ENCODE peak calls at places on chromosomes 16 and 17, in seven cellular contexts. X is H7; B is IMR-90; J is AG04450; E is sigmoid colon; A is CD4-positive, CD25-positive, alpha-beta regulatory T cell; S is lower leg skin. M is an unnamed sample.
A peak's percentile ranks its signal among the peaks of the same experiment; 100 is the strongest.

GRCh38 chr17:81329279-81329926 is 34.3 kb upstream of the SLC38A10 start:
- DNase-seq in X (peak; percentile 92), B (peak; percentile 92), J (peak; percentile 60), E (peak; percentile 97), A (no peak), S (peak; percentile 88), M (peak; percentile 89)

GRCh38 chr17:7640783-7641182 is 9.9 kb upstream of the ATP1B2 start:
- DNase-seq in X (no peak), B (no peak), J (no peak), E (no peak), A (no peak), S (no peak), M (no peak)

GRCh38 chr16:16086653-16087446 is 136.4 kb downstream of the ABCC6 start:
- DNase-seq in X (no peak), B (no peak), J (no peak), E (peak; percentile 84), A (no peak), S (no peak), M (no peak)

GRCh38 chr17:18184143-18185007 is 747 bp downstream of the ALKBH5 start:
- DNase-seq in X (peak; percentile 76), B (peak; percentile 55), J (no peak), E (peak; percentile 88), A (peak; percentile 75), S (peak; percentile 41), M (peak; percentile 79)

GRCh38 chr16:29254676-29255495 is 151.6 kb downstream of the NPIPB11 start:
- DNase-seq in X (no peak), B (no peak), J (no peak), E (peak; percentile 57), A (no peak), S (no peak), M (peak; percentile 51)

GRCh38 chr17:279776-280175 is 72.8 kb downstream of the RPH3AL start:
- DNase-seq in X (no peak), B (no peak), J (no peak), E (peak; percentile 35), A (no peak), S (no peak), M (no peak)

GRCh38 chr17:3890082-3890892 is 2.6 kb downstream of the CAMKK1 start:
- DNase-seq in X (no peak), B (peak; percentile 91), J (peak; percentile 37), E (peak; percentile 97), A (no peak), S (peak; percentile 65), M (peak; percentile 89)

GRCh38 chr16:61823326-61823725 is 212.9 kb downstream of the CDH8 start:
- DNase-seq in X (no peak), B (no peak), J (no peak), E (no peak), A (no peak), S (no peak), M (no peak)

GRCh38 chr17:78944026-78944425 is 18.8 kb upstream of the TIMP2 start:
- DNase-seq in X (no peak), B (no peak), J (no peak), E (no peak), A (no peak), S (no peak), M (no peak)

GRCh38 chr16:12618515-12618914 is 185.2 kb downstream of the CPPED1 start:
- DNase-seq in X (no peak), B (no peak), J (no peak), E (no peak), A (no peak), S (no peak), M (no peak)

GRCh38 chr16:17392127-17392856 is 78.5 kb downstream of the XYLT1 start:
- DNase-seq in X (no peak), B (no peak), J (no peak), E (no peak), A (no peak), S (no peak), M (no peak)

GRCh38 chr17:38730526-38731379 is 612 bp downstream of the CISD3 start:
- DNase-seq in X (peak; percentile 78), B (peak; percentile 42), J (no peak), E (peak; percentile 93), A (peak; percentile 46), S (no peak), M (peak; percentile 84)

GRCh38 chr17:81432873-81433451 is 37.7 kb downstream of the BAHCC1 start:
- DNase-seq in X (no peak), B (no peak), J (no peak), E (no peak), A (no peak), S (no peak), M (no peak)

GRCh38 chr16:82044585-82044911 is 9.5 kb downstream of the HSD17B2 start:
- DNase-seq in X (no peak), B (no peak), J (no peak), E (no peak), A (no peak), S (no peak), M (no peak)

GRCh38 chr17:49225554-49226236 is 4.9 kb downstream of the PHOSPHO1 start:
- DNase-seq in X (peak; percentile 44), B (no peak), J (no peak), E (no peak), A (no peak), S (no peak), M (no peak)

DNA sequence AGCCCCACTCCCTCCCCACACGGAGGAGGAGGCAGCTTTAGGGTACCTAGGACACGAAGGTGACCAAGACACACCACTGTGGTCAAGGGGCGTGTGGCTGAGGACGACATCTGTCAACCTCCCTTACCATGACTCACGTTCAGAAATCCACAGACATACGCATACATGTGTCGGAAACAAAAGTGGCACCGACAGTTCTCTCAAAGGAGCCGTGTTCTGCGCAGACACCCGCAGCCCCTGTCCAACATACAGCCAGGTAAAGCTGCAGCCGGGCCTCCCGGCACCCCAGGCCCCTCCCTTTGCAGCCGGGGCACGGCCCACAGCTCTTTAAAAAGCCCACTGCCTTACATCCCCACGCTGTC is 40.4 kb upstream of the KLHDC4 start:
- DNase-seq in X (no peak), B (peak; percentile 54), J (no peak), E (no peak), A (peak; percentile 45), S (no peak), M (no peak)
- H3K4me3 ChIP-seq in X (no peak overlapping the region), B (no peak overlapping the region), J (peak overlapping the region; percentile 34), E (peak overlapping the region; percentile 34), A (peak overlapping the region; percentile 55), S (no peak overlapping the region), M (peak overlapping the region; percentile 24)

GRCh38 chr17:20091161-20092029 is 82.2 kb downstream of the SPECC1 start:
- DNase-seq in X (no peak), B (no peak), J (no peak), E (no peak), A (no peak), S (no peak), M (peak; percentile 62)
- H3K4me3 ChIP-seq in X (no peak overlapping the region), B (no peak overlapping the region), J (no peak overlapping the region), E (no peak overlapping the region), A (no peak overlapping the region), S (no peak overlapping the region), M (no peak overlapping the region)

GRCh38 chr16:56611281-56611833 is 3.0 kb downstream of the MT2A start:
- DNase-seq in X (no peak), B (peak; percentile 67), J (no peak), E (no peak), A (no peak), S (no peak), M (peak; percentile 90)

GRCh38 chr16:56610017-56610608 is 1.7 kb downstream of the MT2A start:
- DNase-seq in X (no peak), B (peak; percentile 97), J (no peak), E (peak; percentile 83), A (peak; percentile 83), S (peak; percentile 78), M (peak; percentile 77)

GRCh38 chr16:56609463-56609921 is 1.1 kb downstream of the MT2A start:
- DNase-seq in X (peak; percentile 59), B (peak; percentile 92), J (no peak), E (peak; percentile 89), A (peak; percentile 84), S (peak; percentile 79), M (no peak)

GRCh38 chr16:56608876-56609462 is 585 bp downstream of the MT2A start:
- DNase-seq in X (no peak), B (no peak), J (no peak), E (no peak), A (no peak), S (no peak), M (peak; percentile 67)

GRCh38 chr16:56610609-56611111 is 2.3 kb downstream of the MT2A start:
- DNase-seq in X (no peak), B (peak; percentile 71), J (no peak), E (no peak), A (no peak), S (no peak), M (no peak)
- H3K4me3 ChIP-seq in X (no peak overlapping the region), B (peak overlapping the region; percentile 35), J (no peak overlapping the region), E (peak overlapping the region; percentile 59), A (peak overlapping the region; percentile 95), S (no peak overlapping the region), M (no peak overlapping the region)

DNA sequence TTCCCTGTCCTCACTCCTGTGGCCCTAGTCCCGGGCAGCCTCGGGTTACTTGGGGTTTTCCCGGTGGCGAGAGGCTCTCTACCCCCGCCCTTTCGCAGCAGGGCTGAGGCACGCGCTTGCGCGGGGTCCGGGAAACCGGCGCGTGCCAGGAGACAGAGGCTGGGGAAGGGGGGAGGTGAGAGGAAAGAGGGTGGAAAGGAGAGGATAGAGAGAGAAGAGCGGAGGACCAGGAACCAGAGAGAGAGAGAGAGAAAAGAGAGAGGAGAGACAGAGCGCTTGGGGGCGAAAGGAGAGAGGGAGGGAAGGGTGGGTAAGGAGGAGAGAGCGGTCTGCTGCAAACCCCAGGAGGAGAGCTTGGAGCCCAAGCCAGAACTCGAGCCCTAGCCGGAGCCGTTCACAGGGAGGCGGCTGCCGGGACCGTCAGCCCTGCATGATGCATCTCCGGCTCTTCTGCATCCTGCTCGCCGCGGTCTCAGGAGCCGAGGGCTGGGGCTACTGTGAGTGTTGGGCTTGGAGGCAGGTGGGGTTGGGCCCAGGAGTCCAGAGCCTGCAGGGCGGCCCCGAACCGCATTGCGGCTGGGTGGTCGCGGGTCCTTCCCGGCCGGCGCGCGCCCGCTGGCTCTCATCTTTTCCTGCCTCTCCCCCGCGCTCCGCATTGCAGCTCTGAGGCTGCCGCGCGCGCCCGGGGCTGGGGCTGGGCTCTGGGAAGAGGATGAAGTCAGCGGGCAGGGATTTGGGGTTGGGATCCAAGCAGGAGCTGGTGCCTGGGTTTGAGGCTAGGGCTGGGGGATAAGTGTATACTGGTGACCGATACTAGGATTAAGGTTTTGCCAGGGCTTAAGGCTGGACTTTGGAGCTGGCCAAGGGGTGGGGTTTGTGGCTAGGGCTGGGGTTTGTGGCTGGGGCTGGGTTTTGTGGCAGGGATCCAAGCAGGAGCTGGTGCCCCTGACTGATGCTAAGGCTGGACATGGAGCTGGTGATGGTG is at the start of gene CNTNAP1:
- DNase-seq in X (peak; percentile 93), B (peak; percentile 84), J (no peak), E (peak; percentile 88), A (peak; percentile 40), S (no peak), M (peak; percentile 87)
- H3K4me3 ChIP-seq in X (peak within 1 kb of the TSS; percentile 63), B (peak within 1 kb of the TSS; percentile 62), J (peak within 1 kb of the TSS; percentile 78), E (peak within 1 kb of the TSS; percentile 65), A (peak within 1 kb of the TSS; percentile 86), S (no peak within 1 kb of the TSS), M (peak within 1 kb of the TSS; percentile 27)

GRCh38 chr16:89576173-89577054 is 856 bp downstream of the CPNE7 start:
- DNase-seq in X (peak; percentile 85), B (no peak), J (no peak), E (no peak), A (no peak), S (no peak), M (no peak)
- H3K4me3 ChIP-seq in X (peak overlapping the region; percentile 61), B (peak overlapping the region; percentile 30), J (peak overlapping the region; percentile 53), E (no peak overlapping the region), A (no peak overlapping the region), S (no peak overlapping the region), M (no peak overlapping the region)